ENCODE peak calls at places on chromosomes 7 and 10, in ten cellular contexts. F is GM12878, O is BJ, U is ovary, C is IMR-90, V is aorta, L is adrenal gland, Y is astrocyte, K is colonic mucosa, M is testis. E is an unnamed sample.
A peak's percentile ranks its signal among the peaks of the same experiment; 100 is the strongest.

GRCh38 chr10:6516877-6517276 is 63.2 kb downstream of the PRKCQ start:
- DNase-seq in F (no peak), O (no peak), U (no peak), Y (no peak), V (no peak), M (no peak), K (no peak), L (no peak), C (no peak), E (no peak)

GRCh38 chr10:43278216-43278615 is 11.4 kb upstream of the RASGEF1A start:
- DNase-seq in Y (no peak), L (no peak), C (no peak), U (no peak), M (no peak), F (no peak), K (no peak), O (no peak), V (no peak), E (no peak)

GRCh38 chr10:43214956-43215561 is 51.8 kb downstream of the RASGEF1A start:
- DNase-seq in M (no peak), U (no peak), O (no peak), K (no peak), V (peak; percentile 36), F (no peak), C (no peak), Y (no peak), L (no peak), E (no peak)

GRCh38 chr10:31321396-31321941 is 2.5 kb downstream of the ZEB1 start:
- DNase-seq in L (no peak), M (no peak), O (no peak), V (no peak), F (no peak), K (no peak), Y (peak; percentile 7), U (no peak), C (peak; percentile 24), E (no peak)

GRCh38 chr7:55439627-55440026 is 74.5 kb downstream of the LANCL2 start:
- DNase-seq in C (peak; percentile 36), F (no peak), M (no peak), U (no peak), L (no peak), K (no peak), Y (peak; percentile 32), V (no peak), O (no peak), E (no peak)

GRCh38 chr10:98460837-98461499 is 14.2 kb upstream of the HPS1 start:
- DNase-seq in L (peak; percentile 80), Y (peak; percentile 93), U (peak; percentile 57), K (peak; percentile 63), M (peak; percentile 52), F (no peak), O (peak; percentile 71), C (peak; percentile 96), V (no peak), E (no peak)

GRCh38 chr10:78742730-78743615 is 325.8 kb upstream of the ZMIZ1 start:
- DNase-seq in M (no peak), O (no peak), Y (no peak), C (no peak), K (no peak), F (no peak), U (no peak), L (peak; percentile 26), V (no peak), E (no peak)

GRCh38 chr7:106010331-106010730 is 47.3 kb downstream of the CDHR3 start:
- DNase-seq in O (no peak), C (no peak), K (no peak), M (no peak), L (no peak), V (no peak), F (no peak), U (no peak), Y (peak; percentile 22), E (no peak)

GRCh38 chr7:42227931-42228591 is 8.9 kb downstream of the GLI3 start:
- DNase-seq in V (peak; percentile 83), F (no peak), O (no peak), M (peak; percentile 20), K (no peak), C (peak; percentile 46), L (no peak), U (peak; percentile 61), Y (peak; percentile 49), E (no peak)

GRCh38 chr10:60781678-60782077 is 3.4 kb downstream of the CDK1 start:
- DNase-seq in L (no peak), F (no peak), C (no peak), V (no peak), K (no peak), U (no peak), Y (no peak), M (no peak), O (no peak), E (no peak)
- H3K36me3 ChIP-seq in L (no peaks in the 10 kb centered on the region), F (peaks cover 9% of the 10 kb centered on the region), C (no peaks in the 10 kb centered on the region), V (no peaks in the 10 kb centered on the region), K (no peaks in the 10 kb centered on the region), U (no peaks in the 10 kb centered on the region), Y (peaks cover 7% of the 10 kb centered on the region), M (no peaks in the 10 kb centered on the region), O (no peaks in the 10 kb centered on the region), E (no peaks in the 10 kb centered on the region)

GRCh38 chr7:67618569-67619543 is 622.2 kb downstream of the TYW1 start:
- DNase-seq in Y (no peak), M (peak; percentile 44), U (peak; percentile 46), C (no peak), V (no peak), L (no peak), F (no peak), K (no peak), O (no peak), E (no peak)
- H3K4me3 ChIP-seq in Y (no peak overlapping the region), M (no peak overlapping the region), U (no peak overlapping the region), C (no peak overlapping the region), V (no peak overlapping the region), L (no peak overlapping the region), F (no peak overlapping the region), K (no peak overlapping the region), O (no peak overlapping the region), E (no peak overlapping the region)

DNA sequence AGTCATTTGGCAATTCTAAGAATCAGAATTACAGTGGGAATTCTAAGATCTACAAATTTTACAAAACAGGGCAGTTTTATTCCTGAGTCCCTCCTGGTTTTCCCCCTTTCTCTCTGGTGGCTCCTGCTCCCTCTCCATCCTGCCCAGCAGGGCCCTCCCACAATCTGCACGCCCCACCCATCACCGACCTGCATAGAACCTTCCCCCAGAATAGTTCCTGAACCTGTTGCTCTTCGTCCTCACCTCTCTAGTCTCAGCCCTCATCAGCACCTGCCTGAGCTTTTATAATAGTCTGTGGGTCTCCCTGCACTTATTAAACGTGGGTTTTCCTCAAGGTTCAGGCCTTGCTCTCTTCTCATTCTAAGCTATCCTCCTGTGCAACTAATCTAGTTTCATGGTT is 49.1 kb upstream of the MNX1 start:
- DNase-seq in Y (no peak), V (no peak), K (no peak), M (no peak), F (no peak), C (no peak), O (no peak), U (no peak), L (no peak), E (no peak)
- H3K36me3 ChIP-seq in Y (no peaks in the 10 kb centered on the region), V (no peaks in the 10 kb centered on the region), K (no peaks in the 10 kb centered on the region), M (no peaks in the 10 kb centered on the region), F (no peaks in the 10 kb centered on the region), C (no peaks in the 10 kb centered on the region), O (no peaks in the 10 kb centered on the region), U (no peaks in the 10 kb centered on the region), L (no peaks in the 10 kb centered on the region), E (no peaks in the 10 kb centered on the region)

DNA sequence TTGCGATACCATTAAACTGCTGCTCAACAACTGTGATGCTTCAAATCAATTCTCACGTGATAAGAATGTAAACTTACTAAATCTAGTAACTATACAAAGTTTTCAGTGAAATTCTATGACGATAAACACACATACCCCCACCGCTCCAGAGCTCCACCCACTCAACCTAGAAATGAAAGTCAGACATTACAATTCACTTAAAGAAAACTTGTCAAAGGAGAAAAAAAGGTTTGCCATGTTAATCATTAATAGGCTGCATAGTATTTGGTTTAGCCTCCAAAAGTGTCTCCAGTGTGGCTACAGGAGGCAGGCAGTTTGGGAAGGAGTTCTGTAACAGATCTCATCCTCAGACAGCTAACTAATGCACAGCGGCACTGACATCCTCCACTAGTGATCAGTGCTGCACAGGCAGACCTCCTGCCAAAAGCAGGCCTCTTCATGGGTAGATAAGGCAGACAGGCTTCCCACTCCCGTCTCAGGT is 3.1 kb downstream of the HERPUD2 start:
- DNase-seq in U (no peak), O (no peak), F (no peak), K (no peak), C (peak; percentile 22), L (no peak), V (no peak), M (peak; percentile 54), Y (no peak), E (no peak)
- H3K4me3 ChIP-seq in U (peak overlapping the region; percentile 98), O (no peak overlapping the region), F (peak overlapping the region; percentile 64), K (peak overlapping the region; percentile 9), C (peak overlapping the region; percentile 13), L (no peak overlapping the region), V (peak overlapping the region; percentile 12), M (no peak overlapping the region), Y (peak overlapping the region; percentile 6), E (peak overlapping the region; percentile 97)

GRCh38 chr10:87781545-87781944 is 36.5 kb downstream of the ATAD1 start:
- DNase-seq in Y (no peak), U (no peak), K (no peak), V (no peak), C (no peak), L (no peak), F (no peak), M (no peak), O (no peak), E (no peak)
- H3K36me3 ChIP-seq in Y (peaks cover 5% of the 10 kb centered on the region), U (no peaks in the 10 kb centered on the region), K (no peaks in the 10 kb centered on the region), V (peaks cover 2% of the 10 kb centered on the region), C (peaks cover 11% of the 10 kb centered on the region), L (no peaks in the 10 kb centered on the region), F (peaks cover 27% of the 10 kb centered on the region), M (no peaks in the 10 kb centered on the region), O (peaks cover 3% of the 10 kb centered on the region), E (peaks cover 6% of the 10 kb centered on the region)

GRCh38 chr10:126127630-126128029 is 231.3 kb downstream of the FANK1 start:
- DNase-seq in F (no peak), C (no peak), O (no peak), V (no peak), U (no peak), L (no peak), M (no peak), Y (no peak), K (peak; percentile 8), E (no peak)
- H3K4me3 ChIP-seq in F (no peak overlapping the region), C (no peak overlapping the region), O (no peak overlapping the region), V (no peak overlapping the region), U (no peak overlapping the region), L (no peak overlapping the region), M (no peak overlapping the region), Y (no peak overlapping the region), K (no peak overlapping the region), E (no peak overlapping the region)

GRCh38 chr7:157362729-157363128 is 25.9 kb downstream of the DNAJB6 start:
- DNase-seq in U (peak; percentile 53), M (peak; percentile 71), L (peak; percentile 52), O (no peak), C (no peak), V (no peak), Y (no peak), K (no peak), F (no peak), E (no peak)
- H3K36me3 ChIP-seq in U (no peaks in the 10 kb centered on the region), M (peaks cover 3% of the 10 kb centered on the region), L (peaks cover 62% of the 10 kb centered on the region), O (peaks cover 30% of the 10 kb centered on the region), C (peaks cover 57% of the 10 kb centered on the region), V (peaks cover 7% of the 10 kb centered on the region), Y (peaks cover 64% of the 10 kb centered on the region), K (peaks cover 8% of the 10 kb centered on the region), F (peaks cover 37% of the 10 kb centered on the region), E (peaks cover 27% of the 10 kb centered on the region)

GRCh38 chr10:108560488-108560887 is 1362.8 kb downstream of the XPNPEP1 start:
- DNase-seq in Y (no peak), C (no peak), M (no peak), U (no peak), V (no peak), O (no peak), F (no peak), L (no peak), K (no peak), E (no peak)
- H3K4me3 ChIP-seq in Y (peak overlapping the region; percentile 14), C (no peak overlapping the region), M (no peak overlapping the region), U (no peak overlapping the region), V (no peak overlapping the region), O (no peak overlapping the region), F (no peak overlapping the region), L (no peak overlapping the region), K (no peak overlapping the region), E (no peak overlapping the region)

E was measured in GM06990.